ENCODE peak calls at places on chromosomes 6 and 20, in five cellular contexts. N, T, Y, G and H are unnamed samples.

GRCh38 chr20:51810155-51811039 is 8.1 kb upstream of the SALL4 start:
- DNase-seq in Y (no peak), G (no peak), T (no peak), N (peak; percentile 35), H (no peak)

GRCh38 chr20:25011261-25011660 is 18.7 kb upstream of the APMAP start:
- DNase-seq in T (no peak), N (no peak), G (no peak), Y (no peak), H (no peak)

GRCh38 chr6:53044071-53044470 is 21.1 kb upstream of the FBXO9 start:
- DNase-seq in G (no peak), Y (no peak), N (peak; percentile 81), T (no peak), H (no peak)

GRCh38 chr6:166957087-166957804 is 896 bp upstream of the RNASET2 start:
- DNase-seq in N (peak; percentile 18), T (peak; percentile 42), G (peak; percentile 13), Y (no peak), H (no peak)

GRCh38 chr6:137417411-137417810 is 76.8 kb downstream of the OLIG3 start:
- DNase-seq in N (no peak), G (no peak), Y (no peak), T (no peak), H (no peak)

GRCh38 chr6:152635949-152636674 is 1.1 kb downstream of the SYNE1 start:
- DNase-seq in T (peak; percentile 20), Y (no peak), N (peak; percentile 28), G (no peak), H (no peak)

GRCh38 chr20:58717278-58718091 is 24.9 kb downstream of the NPEPL1 start:
- DNase-seq in N (no peak), Y (no peak), T (no peak), G (no peak), H (peak; percentile 91)

GRCh38 chr6:108250240-108250866 is 10.5 kb downstream of the SNX3 start:
- DNase-seq in G (no peak), T (no peak), Y (no peak), N (peak; percentile 47), H (no peak)

GRCh38 chr6:57069920-57070331 is 20.1 kb upstream of the ZNF451 start:
- DNase-seq in G (no peak), N (no peak), T (no peak), Y (no peak), H (no peak)

GRCh38 chr20:51542033-51542893 is at the start of gene NFATC2:
- DNase-seq in Y (no peak), N (no peak), G (no peak), T (peak; percentile 69), H (no peak)

GRCh38 chr20:18628330-18628941 is 40.6 kb downstream of the DTD1 start:
- DNase-seq in N (peak; percentile 8), T (no peak), G (no peak), Y (no peak), H (no peak)

GRCh38 chr6:81144346-81144745 is 608.1 kb downstream of the TENT5A start:
- DNase-seq in T (no peak), N (no peak), G (no peak), Y (no peak), H (no peak)

GRCh38 chr6:42451146-42451594 is 556 bp downstream of the TRERF1 start:
- DNase-seq in N (no peak), G (no peak), T (peak; percentile 32), Y (no peak), H (no peak)

GRCh38 chr20:7772376-7772775 is 167.9 kb downstream of the HAO1 start:
- DNase-seq in T (no peak), Y (peak; percentile 52), G (no peak), N (no peak), H (no peak)

GRCh38 chr20:16476032-16476431 is 97.2 kb downstream of the KIF16B start:
- DNase-seq in G (no peak), Y (no peak), T (no peak), N (peak; percentile 48), H (no peak)

GRCh38 chr6:135586844-135587243 is 89.3 kb upstream of the AHI1 start:
- DNase-seq in G (no peak), N (no peak), Y (peak; percentile 2), T (no peak), H (no peak)

GRCh38 chr6:114287461-114287860 is 55.4 kb downstream of the HS3ST5 start:
- DNase-seq in N (no peak), T (no peak), G (no peak), Y (no peak), H (no peak)

GRCh38 chr6:167750956-167751358 is 75.8 kb upstream of the AFDN start:
- DNase-seq in G (no peak), Y (no peak), N (no peak), T (peak; percentile 95), H (peak; percentile 61)

GRCh38 chr6:39432311-39433025 is 110.0 kb upstream of the KCNK16 start:
- DNase-seq in N (no peak), T (no peak), G (no peak), Y (peak; percentile 77), H (no peak)

GRCh38 chr20:58075980-58076749 is 152.3 kb downstream of the ANKRD60 start:
- DNase-seq in Y (no peak), N (no peak), T (no peak), G (no peak), H (no peak)

GRCh38 chr20:62617711-62618483 is 24.4 kb upstream of the SLCO4A1 start:
- DNase-seq in N (no peak), T (no peak), G (no peak), Y (no peak), H (peak; percentile 85)

GRCh38 chr6:9516207-9516606 is 898.7 kb downstream of the TFAP2A start:
- DNase-seq in N (no peak), T (no peak), G (no peak), Y (no peak), H (no peak)

DNA sequence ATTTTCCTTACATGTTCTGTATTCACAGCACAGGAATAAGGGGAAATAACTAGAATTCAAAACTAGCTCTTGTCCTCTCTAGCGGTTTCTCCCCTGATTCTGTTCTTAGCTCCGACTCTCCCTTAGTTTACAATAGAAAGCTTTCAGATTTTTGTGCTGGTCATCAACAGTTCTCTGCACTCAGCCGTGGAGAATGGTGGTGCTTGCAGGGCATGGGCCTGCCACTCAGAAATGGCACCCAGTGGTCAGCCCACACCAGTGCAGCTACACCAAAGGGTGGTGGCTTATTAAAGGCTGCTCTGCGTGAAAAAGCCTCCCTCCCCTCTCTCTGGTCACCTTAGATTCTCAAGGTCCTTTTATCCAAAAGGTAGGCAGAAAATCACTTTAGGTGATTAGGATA is 123.5 kb downstream of the SASH1 start:
- DNase-seq in T (no peak), N (no peak), G (no peak), Y (no peak), H (no peak)
- TF ChIP-seq CTCF in T (no peak), N (no peak), G (no peak), Y (no peak), H (no peak)

DNA sequence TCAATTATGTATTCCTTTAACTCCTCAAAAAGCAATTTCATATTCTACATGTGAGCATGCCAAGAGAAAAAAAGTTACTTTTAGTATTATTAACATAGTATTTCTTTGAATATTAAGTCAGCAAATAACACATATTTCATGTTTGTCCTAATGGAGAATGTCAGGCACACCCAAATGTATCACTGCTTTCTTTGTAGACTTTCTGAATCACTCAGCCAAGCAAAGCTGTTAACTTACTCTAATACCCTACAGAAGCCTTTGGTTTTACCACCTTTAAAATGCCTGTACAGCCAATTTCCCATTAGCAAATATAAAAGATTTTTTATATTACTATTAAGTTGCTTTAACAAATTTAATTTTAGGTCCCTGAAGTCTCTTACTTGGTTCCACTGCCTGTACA is 23.8 kb downstream of the FRK start:
- DNase-seq in N (no peak), G (no peak), Y (no peak), T (no peak), H (no peak)
- TF ChIP-seq CTCF in N (no peak), G (no peak), Y (no peak), T (no peak), H (no peak)

DNA sequence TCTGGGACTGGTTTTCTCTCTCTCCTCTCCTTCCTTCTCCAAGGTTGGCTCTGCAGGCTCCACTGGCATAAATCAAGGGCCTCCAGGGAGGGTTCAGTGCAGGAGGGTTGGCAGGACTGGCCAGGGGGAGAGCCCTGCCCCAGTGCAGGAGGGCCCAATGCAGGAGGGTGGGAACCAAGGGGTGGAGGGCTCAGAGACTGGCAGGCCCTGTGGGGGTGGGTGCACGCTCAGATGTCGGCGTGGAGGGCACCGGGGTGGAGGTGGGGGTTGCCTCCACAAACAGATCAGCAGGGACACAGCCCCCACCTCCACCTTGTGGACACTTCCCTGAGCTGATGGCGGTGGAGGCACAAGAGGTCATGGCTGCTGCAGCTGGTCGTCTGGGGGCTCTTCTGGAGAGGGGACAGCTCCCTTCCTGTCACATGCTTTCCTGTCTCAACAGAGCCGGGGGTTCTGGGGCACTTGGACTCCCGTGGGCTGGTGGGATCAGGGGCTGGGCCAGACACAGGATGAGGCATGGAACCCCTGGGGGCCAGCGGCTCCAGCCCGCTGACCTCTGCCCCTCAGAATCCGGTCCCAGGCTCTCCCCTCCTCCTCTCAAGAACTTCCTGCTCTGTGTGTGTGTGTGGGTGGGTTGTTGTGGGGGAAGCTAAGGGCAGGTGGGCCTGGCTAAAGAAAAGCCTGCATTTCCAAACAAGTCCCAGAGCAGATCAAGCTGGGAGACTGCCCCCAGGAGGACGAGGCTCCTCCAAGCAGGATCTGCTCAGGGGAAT is 2.7 kb upstream of the ABHD16B start:
- DNase-seq in N (peak; percentile 34), Y (no peak), T (no peak), G (no peak), H (no peak)
- TF ChIP-seq CTCF in N (peak; percentile 33), Y (peak; percentile 54), T (no peak), G (no peak), H (peak; percentile 73)

DNA sequence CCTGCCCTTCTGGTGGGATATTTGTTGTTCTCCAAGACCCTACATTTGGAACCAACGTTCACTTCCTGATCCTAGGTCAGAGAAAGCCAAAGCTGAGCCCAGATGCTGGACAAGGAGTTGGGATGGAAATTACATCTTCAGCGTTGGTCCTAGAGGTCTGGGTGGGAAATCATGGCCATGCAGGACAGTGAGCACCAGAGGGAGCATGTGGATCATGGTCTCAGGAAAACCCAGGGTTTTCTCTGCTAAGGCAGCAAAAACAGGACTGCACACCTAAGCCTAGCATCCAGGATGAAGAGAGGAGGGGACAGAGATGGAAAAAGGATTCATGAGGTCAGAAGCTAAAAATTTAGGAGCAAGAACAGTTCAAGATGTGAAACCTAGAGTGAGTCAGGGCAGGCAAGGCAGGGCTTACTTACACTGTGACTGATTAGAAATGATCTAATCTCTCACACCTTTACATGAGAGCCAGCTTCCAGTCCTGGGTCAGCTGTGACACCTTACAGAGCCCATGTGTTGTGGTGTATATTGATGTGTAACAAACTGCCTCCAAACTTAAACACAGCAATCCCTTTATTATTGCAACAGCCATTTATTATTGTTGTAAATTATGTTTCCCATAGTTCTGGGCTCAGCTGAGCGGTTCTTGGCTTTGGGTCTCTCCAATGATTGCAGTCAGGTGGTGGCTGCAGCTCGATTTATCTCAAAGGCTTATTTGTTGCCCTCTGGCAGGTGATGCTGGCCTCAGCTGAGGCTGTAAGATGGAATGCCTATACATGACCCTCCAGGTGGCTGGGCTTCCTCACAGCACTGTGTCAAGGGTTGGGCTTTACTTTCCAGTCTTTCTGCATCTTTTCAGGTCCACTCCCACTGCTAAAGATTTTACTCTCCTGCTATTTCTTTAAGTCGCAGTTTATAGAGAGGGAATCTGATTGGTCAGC is 6.5 kb downstream of the C20orf202 start:
- DNase-seq in T (no peak), G (no peak), Y (no peak), N (no peak), H (no peak)
- TF ChIP-seq CTCF in T (no peak), G (no peak), Y (peak; percentile 23), N (peak; percentile 12), H (peak; percentile 58)